ENCODE peak calls at places on chromosomes 12 and 14, in five cellular contexts. N, K, J, P and C are unnamed samples.

GRCh38 chr14:91284146-91284790 is 39.8 kb upstream of the GPR68 start:
- DNase-seq in P (no peak), K (no peak), J (no peak), N (no peak), C (no peak)

GRCh38 chr12:72272731-72273498 is 745 bp downstream of the TRHDE start:
- DNase-seq in J (peak), N (no peak), P (no peak), K (peak), C (peak)

GRCh38 chr12:54463034-54463433 is 10.4 kb downstream of the GTSF1 start:
- DNase-seq in K (no peak), P (peak), N (no peak), J (no peak), C (no peak)

GRCh38 chr14:69281450-69282169 is 21.7 kb downstream of the GALNT16 start:
- DNase-seq in K (no peak), N (no peak), P (no peak), J (no peak), C (no peak)

GRCh38 chr14:60327447-60328331 is 78.7 kb downstream of the PPM1A start:
- DNase-seq in P (peak), J (peak), K (peak), N (peak), C (no peak)

GRCh38 chr12:4282892-4283511 is 9.4 kb downstream of the CCND2 start:
- DNase-seq in N (no peak), J (no peak), P (no peak), K (no peak), C (no peak)

GRCh38 chr12:119695034-119695433 is 27.1 kb downstream of the PRKAB1 start:
- DNase-seq in K (no peak), P (peak), N (no peak), J (no peak), C (no peak)

GRCh38 chr14:61080591-61081010 is 99.6 kb downstream of the SLC38A6 start:
- DNase-seq in P (no peak), K (no peak), J (no peak), N (peak), C (no peak)

GRCh38 chr14:36020120-36021029 is 156.1 kb downstream of the PTCSC3 start:
- DNase-seq in K (no peak), J (no peak), N (no peak), P (no peak), C (no peak)

GRCh38 chr12:88519802-88520435 is 60.4 kb downstream of the KITLG start:
- DNase-seq in K (no peak), N (no peak), J (no peak), P (no peak), C (no peak)

DNA sequence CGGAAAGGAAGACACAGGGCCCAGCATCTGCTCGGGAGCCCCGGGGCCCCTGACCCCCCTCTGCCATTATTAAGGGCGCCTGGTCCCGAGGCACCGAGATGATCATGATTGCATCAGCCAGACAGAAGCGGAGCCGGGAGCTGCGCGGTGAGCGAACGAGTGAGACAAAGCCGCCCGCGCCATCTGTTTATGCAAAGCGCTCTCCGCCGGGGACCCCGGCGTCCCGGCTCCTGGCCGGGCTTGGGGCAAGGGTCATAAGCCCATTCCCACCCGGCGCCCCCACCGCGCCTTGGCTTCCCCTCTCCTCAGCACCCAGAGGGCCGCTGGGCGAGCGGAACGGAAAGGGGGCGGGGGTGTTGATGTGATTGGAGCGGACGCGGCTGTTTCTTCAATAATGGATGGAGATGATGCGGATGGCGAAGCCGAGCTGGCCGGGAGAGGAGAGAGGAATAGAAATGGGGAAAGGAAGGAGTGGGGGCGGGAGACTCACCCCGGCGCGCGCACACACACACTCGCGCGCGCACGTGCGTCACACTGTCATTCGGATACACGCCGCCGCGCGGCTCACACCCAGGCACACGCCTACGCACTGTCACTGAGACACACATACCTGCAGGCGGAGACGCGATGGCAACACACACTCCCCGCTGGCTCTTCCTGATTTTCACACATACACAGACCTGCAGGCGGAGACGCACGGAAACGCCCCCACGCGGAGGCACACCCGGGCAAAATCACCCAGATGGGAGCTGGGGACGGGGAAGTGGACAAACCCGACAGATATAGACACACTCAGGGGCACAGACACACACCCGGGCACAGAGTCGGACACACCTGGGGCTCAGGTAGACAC is 10.7 kb downstream of the STAC3 start:
- DNase-seq in K (no peak), J (no peak), N (no peak), P (peak), C (no peak)
- TF ChIP-seq CTCF in K (peak), J (no peak), N (peak), P (no peak), C (no peak)

GRCh38 chr12:80195143-80195726 is 95.9 kb downstream of the OTOGL start:
- DNase-seq in J (peak), N (no peak), P (peak), K (peak), C (no peak)
- TF ChIP-seq CTCF in J (peak), N (peak), P (peak), K (peak), C (peak)

GRCh38 chr12:57368349-57369095 is 62.3 kb downstream of the R3HDM2 start:
- DNase-seq in P (peak), N (no peak), J (no peak), K (no peak), C (no peak)
- TF ChIP-seq CTCF in P (no peak), N (no peak), J (no peak), K (no peak), C (no peak)

GRCh38 chr14:97410667-97411286 is 613.6 kb downstream of the VRK1 start:
- DNase-seq in N (no peak), K (no peak), P (no peak), J (no peak), C (no peak)
- TF ChIP-seq CTCF in N (no peak), K (no peak), P (no peak), J (no peak), C (no peak)

GRCh38 chr12:40515041-40515825 is 177.0 kb upstream of the CNTN1 start:
- DNase-seq in N (no peak), K (no peak), P (no peak), J (no peak), C (no peak)
- TF ChIP-seq CTCF in N (no peak), K (no peak), P (no peak), J (no peak), C (no peak)

GRCh38 chr12:50597200-50598195 is 92.7 kb downstream of the DIP2B start:
- DNase-seq in J (no peak), K (no peak), N (peak), P (peak), C (no peak)
- TF ChIP-seq CTCF in J (no peak), K (no peak), N (no peak), P (no peak), C (no peak)